ENCODE peak calls at places on chromosomes 6 and 20, in eight cellular contexts. Q is endodermal cell; O is A673; X is hepatocyte; T is psoas muscle; S is fibroblast of lung; N is CD8-positive, alpha-beta T cell; D is heart right ventricle. G is an unnamed sample.

GRCh38 chr20:33235696-33236095 is at the start of gene BPIFA1:
- DNase-seq in O (no peak), S (no peak), N (no peak), D (no peak), Q (no peak), T (no peak), X (no peak), G (no peak)

GRCh38 chr6:20448828-20449227 is 47.1 kb downstream of the E2F3 start:
- DNase-seq in T (no peak), S (no peak), Q (no peak), X (peak; percentile 19), N (no peak), D (no peak), O (no peak), G (no peak)

GRCh38 chr6:132054525-132054924 is 103.4 kb upstream of the CCN2 start:
- DNase-seq in T (no peak), N (no peak), Q (no peak), D (no peak), S (peak; percentile 81), O (no peak), X (no peak), G (peak; percentile 86)

GRCh38 chr20:20465259-20465658 is 97.4 kb downstream of the INSM1 start:
- DNase-seq in O (peak; percentile 45), Q (peak; percentile 73), N (no peak), X (no peak), S (no peak), T (no peak), D (no peak), G (peak; percentile 28)

GRCh38 chr6:134117409-134117808 is 65.0 kb upstream of the SLC2A12 start:
- DNase-seq in O (no peak), N (no peak), D (no peak), Q (no peak), X (no peak), S (peak; percentile 41), T (no peak), G (no peak)

GRCh38 chr6:157989541-157990289 is 8.1 kb downstream of the SYNJ2 start:
- DNase-seq in T (peak; percentile 86), D (peak; percentile 82), X (peak; percentile 53), O (peak; percentile 71), Q (peak; percentile 66), S (peak; percentile 71), N (no peak), G (peak; percentile 56)

GRCh38 chr20:51910202-51911050 is 108.1 kb upstream of the SALL4 start:
- DNase-seq in T (no peak), Q (no peak), O (peak; percentile 78), S (peak; percentile 75), X (peak; percentile 16), D (no peak), N (no peak), G (no peak)

GRCh38 chr20:64053841-64054661 is 4.6 kb upstream of the SOX18 start:
- DNase-seq in X (peak; percentile 65), S (no peak), N (no peak), D (peak; percentile 80), Q (peak; percentile 92), O (no peak), T (peak; percentile 78), G (no peak)

GRCh38 chr6:104714796-104715195 is 144.9 kb downstream of the HACE1 start:
- DNase-seq in O (no peak), Q (no peak), X (no peak), D (no peak), T (no peak), S (no peak), N (no peak), G (no peak)

GRCh38 chr20:40677343-40677924 is 11.6 kb downstream of the MAFB start:
- DNase-seq in Q (no peak), X (no peak), S (no peak), O (no peak), T (no peak), N (no peak), D (no peak), G (no peak)

GRCh38 chr6:134878136-134878535 is 71.8 kb downstream of the ALDH8A1 start:
- DNase-seq in T (no peak), D (no peak), X (no peak), N (no peak), Q (no peak), O (no peak), S (peak; percentile 25), G (no peak)

GRCh38 chr6:168035098-168035660 is 37.7 kb downstream of the KIF25 start:
- DNase-seq in T (peak; percentile 83), X (peak; percentile 84), N (no peak), Q (peak; percentile 85), O (peak; percentile 91), S (peak; percentile 83), D (peak; percentile 74), G (peak; percentile 53)

GRCh38 chr20:10619427-10619826 is 54.4 kb downstream of the JAG1 start:
- DNase-seq in Q (no peak), T (no peak), O (peak; percentile 81), S (peak; percentile 95), D (no peak), X (peak; percentile 40), N (no peak), G (peak; percentile 97)

GRCh38 chr20:38601216-38602184 is at the start of gene ARHGAP40:
- DNase-seq in S (peak; percentile 53), Q (peak; percentile 89), X (peak; percentile 45), O (peak; percentile 35), D (no peak), T (no peak), N (no peak), G (peak; percentile 14)

GRCh38 chr20:15895560-15896084 is 677.6 kb downstream of the KIF16B start:
- DNase-seq in X (no peak), N (no peak), S (no peak), D (no peak), O (no peak), Q (no peak), T (no peak), G (no peak)

GRCh38 chr6:98047881-98048280 is 764.9 kb upstream of the MMS22L start:
- DNase-seq in S (no peak), T (no peak), O (no peak), Q (no peak), N (no peak), D (no peak), X (no peak), G (no peak)

GRCh38 chr20:59804347-59804746 is 129.1 kb downstream of the SYCP2 start:
- DNase-seq in T (no peak), D (no peak), X (no peak), Q (no peak), O (no peak), N (no peak), S (no peak), G (no peak)

GRCh38 chr6:170048615-170049256 is 242.1 kb downstream of the DLL1 start:
- DNase-seq in Q (no peak), X (no peak), N (no peak), T (peak; percentile 76), S (no peak), O (no peak), D (no peak), G (peak; percentile 45)

GRCh38 chr6:32151885-32152311 is at the start of gene PRRT1:
- DNase-seq in Q (peak; percentile 67), T (no peak), X (no peak), D (no peak), N (no peak), S (no peak), O (no peak), G (no peak)
- H3K4me3 ChIP-seq in Q (peak within 1 kb of the TSS; percentile 98), T (peak within 1 kb of the TSS; percentile 76), X (peak within 1 kb of the TSS; percentile 72), D (peak within 1 kb of the TSS; percentile 91), N (peak within 1 kb of the TSS; percentile 54), S (peak within 1 kb of the TSS; percentile 53), O (peak within 1 kb of the TSS; percentile 75), G (peak within 1 kb of the TSS; percentile 92)

DNA sequence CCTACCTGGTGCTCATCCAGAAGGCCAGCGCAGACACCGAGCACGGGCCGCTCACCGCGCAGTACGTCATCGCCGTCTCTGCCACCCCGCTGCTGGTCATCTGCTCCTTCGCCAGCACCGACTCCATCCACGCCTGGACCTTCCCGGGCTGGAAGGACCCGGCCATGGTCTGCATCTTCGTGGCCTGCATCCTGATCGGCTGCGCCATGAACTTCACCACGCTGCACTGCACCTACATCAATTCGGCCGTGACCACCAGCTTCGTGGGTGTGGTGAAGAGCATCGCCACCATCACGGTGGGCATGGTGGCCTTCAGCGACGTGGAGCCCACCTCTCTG is 1.8 kb downstream of the SLC35D3 start:
- DNase-seq in N (no peak), S (no peak), X (no peak), D (no peak), T (no peak), O (no peak), Q (no peak), G (no peak)
- H3K4me3 ChIP-seq in N (no peak overlapping the region), S (no peak overlapping the region), X (no peak overlapping the region), D (no peak overlapping the region), T (no peak overlapping the region), O (no peak overlapping the region), Q (no peak overlapping the region), G (no peak overlapping the region)

DNA sequence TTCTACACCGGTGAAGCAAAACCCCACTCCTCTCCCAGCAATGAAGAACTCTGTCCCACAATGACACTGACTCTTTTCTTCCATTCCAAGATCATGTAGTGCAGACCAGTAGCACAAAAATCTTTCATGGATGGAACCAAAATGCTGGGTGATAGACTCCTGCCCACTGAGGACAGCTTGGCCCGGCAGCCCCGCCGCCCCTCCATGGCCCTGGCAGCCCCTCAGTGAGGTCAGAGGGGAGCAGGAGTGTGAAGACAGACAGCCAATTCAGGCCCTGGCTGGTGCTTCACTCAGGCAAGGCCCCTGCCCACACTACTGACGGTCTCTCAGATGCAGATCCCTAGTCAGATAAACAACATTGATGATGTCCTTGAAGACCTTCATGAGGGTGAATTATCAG is 131.9 kb upstream of the SYNDIG1 start:
- DNase-seq in S (no peak), O (no peak), Q (no peak), X (no peak), D (no peak), T (no peak), N (no peak), G (no peak)
- H3K4me3 ChIP-seq in S (no peak overlapping the region), O (no peak overlapping the region), Q (no peak overlapping the region), X (no peak overlapping the region), D (no peak overlapping the region), T (no peak overlapping the region), N (no peak overlapping the region), G (no peak overlapping the region)

GRCh38 chr6:125789167-125789566 is 1.6 kb upstream of the NCOA7 start:
- DNase-seq in Q (no peak), O (peak; percentile 63), X (no peak), N (no peak), S (no peak), T (peak; percentile 69), D (no peak), G (no peak)
- H3K4me3 ChIP-seq in Q (peak overlapping the region; percentile 90), O (peak overlapping the region; percentile 95), X (no peak overlapping the region), N (no peak overlapping the region), S (no peak overlapping the region), T (no peak overlapping the region), D (no peak overlapping the region), G (no peak overlapping the region)

DNA sequence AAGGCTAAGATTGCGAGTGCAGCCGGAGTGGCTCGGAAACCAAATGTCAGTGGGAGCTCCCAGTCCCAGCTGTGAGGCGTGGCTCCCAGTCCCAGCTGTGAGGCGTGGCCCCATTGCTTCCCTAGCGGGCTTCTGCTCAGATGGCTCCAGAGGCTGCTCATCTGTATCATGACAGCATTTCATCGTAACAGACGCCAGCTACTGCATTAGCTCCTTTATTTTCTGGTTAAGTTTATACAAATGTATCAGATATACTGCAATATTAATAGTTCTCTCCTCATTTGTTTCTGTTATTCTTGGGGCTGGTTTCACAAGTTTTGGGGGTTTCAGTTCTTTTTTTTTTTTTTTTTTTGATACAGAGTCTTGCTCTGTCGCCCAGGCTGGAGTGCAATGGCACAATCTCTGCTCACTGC is 34.7 kb upstream of the TBXT start:
- DNase-seq in N (no peak), D (peak; percentile 32), X (no peak), S (no peak), O (no peak), Q (no peak), T (peak; percentile 67), G (no peak)
- H3K4me3 ChIP-seq in N (no peak overlapping the region), D (no peak overlapping the region), X (no peak overlapping the region), S (no peak overlapping the region), O (no peak overlapping the region), Q (no peak overlapping the region), T (no peak overlapping the region), G (no peak overlapping the region)